ENCODE peak calls at places on chromosomes 5 and 9, in six cellular contexts. One of them, this sample, is unnamed.

GRCh38 chr9:137771580-137771979 is 106.0 kb upstream of the CACNA1B start:
- DNase-seq in cardiac muscle cell: no peak
- DNase-seq in NCI-H2081: no peak
- DNase-seq in amygdala: no peak
- DNase-seq in NCI-H2029 treated with DMSO at 0.1 percent for 48 hours: no peak
- DNase-seq in T-helper 9 cell: no peak
- DNase-seq in this sample: no peak

GRCh38 chr5:141149812-141150211 is at the start of gene PCDHB6:
- DNase-seq in cardiac muscle cell: peak
- DNase-seq in T-helper 9 cell: no peak
- DNase-seq in amygdala: no peak
- DNase-seq in NCI-H2029 treated with DMSO at 0.1 percent for 48 hours: no peak
- DNase-seq in NCI-H2081: no peak
- DNase-seq in this sample: no peak

GRCh38 chr9:37984672-37985611 is 81.0 kb upstream of the SLC25A51 start:
- DNase-seq in cardiac muscle cell: peak
- DNase-seq in T-helper 9 cell: no peak
- DNase-seq in amygdala: no peak
- DNase-seq in NCI-H2081: peak
- DNase-seq in NCI-H2029 treated with DMSO at 0.1 percent for 48 hours: peak
- DNase-seq in this sample: no peak

GRCh38 chr5:13976867-13977479 is 32.5 kb upstream of the DNAH5 start:
- DNase-seq in NCI-H2081: peak
- DNase-seq in NCI-H2029 treated with DMSO at 0.1 percent for 48 hours: peak
- DNase-seq in amygdala: no peak
- DNase-seq in T-helper 9 cell: no peak
- DNase-seq in cardiac muscle cell: peak
- DNase-seq in this sample: peak

GRCh38 chr9:89042984-89043383 is 51.7 kb downstream of the S1PR3 start:
- DNase-seq in cardiac muscle cell: no peak
- DNase-seq in T-helper 9 cell: no peak
- DNase-seq in NCI-H2029 treated with DMSO at 0.1 percent for 48 hours: no peak
- DNase-seq in amygdala: no peak
- DNase-seq in NCI-H2081: no peak
- DNase-seq in this sample: no peak

GRCh38 chr5:133198511-133198910 is 146.7 kb downstream of the HSPA4 start:
- DNase-seq in cardiac muscle cell: no peak
- DNase-seq in amygdala: no peak
- DNase-seq in NCI-H2081: no peak
- DNase-seq in T-helper 9 cell: no peak
- DNase-seq in NCI-H2029 treated with DMSO at 0.1 percent for 48 hours: no peak
- DNase-seq in this sample: no peak

GRCh38 chr9:87643778-87644570 is 81.9 kb upstream of the CTSL start:
- DNase-seq in T-helper 9 cell: no peak
- DNase-seq in cardiac muscle cell: no peak
- DNase-seq in NCI-H2081: no peak
- DNase-seq in NCI-H2029 treated with DMSO at 0.1 percent for 48 hours: no peak
- DNase-seq in amygdala: no peak
- DNase-seq in this sample: no peak

GRCh38 chr9:19122490-19123042 is 4.7 kb downstream of the PLIN2 start:
- DNase-seq in NCI-H2081: no peak
- DNase-seq in cardiac muscle cell: peak
- DNase-seq in NCI-H2029 treated with DMSO at 0.1 percent for 48 hours: no peak
- DNase-seq in T-helper 9 cell: no peak
- DNase-seq in amygdala: no peak
- DNase-seq in this sample: no peak

GRCh38 chr9:75889977-75890540 is 414 bp upstream of the PCSK5 start:
- DNase-seq in NCI-H2081: peak
- DNase-seq in T-helper 9 cell: peak
- DNase-seq in amygdala: no peak
- DNase-seq in cardiac muscle cell: peak
- DNase-seq in NCI-H2029 treated with DMSO at 0.1 percent for 48 hours: peak
- DNase-seq in this sample: no peak

GRCh38 chr9:20701058-20701457 is 17.0 kb downstream of the FOCAD start:
- DNase-seq in NCI-H2029 treated with DMSO at 0.1 percent for 48 hours: no peak
- DNase-seq in cardiac muscle cell: peak
- DNase-seq in amygdala: no peak
- DNase-seq in T-helper 9 cell: no peak
- DNase-seq in NCI-H2081: peak
- DNase-seq in this sample: no peak

GRCh38 chr9:123761905-123762605 is 167.9 kb downstream of the DENND1A start:
- DNase-seq in NCI-H2081: no peak
- DNase-seq in T-helper 9 cell: no peak
- DNase-seq in cardiac muscle cell: peak
- DNase-seq in amygdala: no peak
- DNase-seq in NCI-H2029 treated with DMSO at 0.1 percent for 48 hours: no peak
- DNase-seq in this sample: no peak

GRCh38 chr9:117044241-117044640 is 357.1 kb downstream of the TRIM32 start:
- DNase-seq in NCI-H2029 treated with DMSO at 0.1 percent for 48 hours: no peak
- DNase-seq in cardiac muscle cell: no peak
- DNase-seq in T-helper 9 cell: no peak
- DNase-seq in NCI-H2081: peak
- DNase-seq in amygdala: no peak
- DNase-seq in this sample: no peak

GRCh38 chr9:129988607-129989361 is 54.2 kb downstream of the FNBP1 start:
- DNase-seq in NCI-H2081: no peak
- DNase-seq in NCI-H2029 treated with DMSO at 0.1 percent for 48 hours: no peak
- DNase-seq in amygdala: no peak
- DNase-seq in T-helper 9 cell: no peak
- DNase-seq in cardiac muscle cell: no peak
- DNase-seq in this sample: no peak

This sample was measured in NCI-H1930.